ENCODE peak calls at places on chromosomes 3 and 15, in five cellular contexts. T, V, J, A and X are unnamed samples.

GRCh38 chr3:152556731-152557254 is 278.1 kb upstream of the P2RY1 start:
- DNase-seq in J (no peak), A (peak), V (no peak), T (no peak), X (no peak)

GRCh38 chr15:82297546-82297945 is 34.9 kb downstream of the SAXO2 start:
- DNase-seq in V (no peak), A (no peak), J (no peak), T (no peak), X (no peak)

GRCh38 chr3:110743202-110743601 is 328.4 kb upstream of the NECTIN3 start:
- DNase-seq in J (peak), V (no peak), T (no peak), A (peak), X (no peak)

GRCh38 chr3:194584866-194585265 is 48.4 kb downstream of the TMEM44 start:
- DNase-seq in V (no peak), T (no peak), J (no peak), A (no peak), X (no peak)

GRCh38 chr15:63530235-63530634 is 25.8 kb downstream of the USP3 start:
- DNase-seq in J (no peak), A (no peak), T (no peak), V (no peak), X (no peak)

GRCh38 chr3:8327739-8328138 is 173.9 kb upstream of the LMCD1 start:
- DNase-seq in J (no peak), T (no peak), A (no peak), V (no peak), X (no peak)

GRCh38 chr3:98657429-98657828 is 64.0 kb upstream of the CPOX start:
- DNase-seq in A (peak), T (no peak), J (peak), V (peak), X (peak)

GRCh38 chr3:56491566-56491965 is 23.3 kb upstream of the ERC2 start:
- DNase-seq in J (no peak), T (no peak), V (no peak), A (no peak), X (no peak)

GRCh38 chr3:16606398-16606797 is 1.2 kb upstream of the DAZL start:
- DNase-seq in T (no peak), V (no peak), J (no peak), A (peak), X (peak)

GRCh38 chr3:51710631-51711351 is 3.9 kb downstream of the GRM2 start:
- DNase-seq in J (peak), V (peak), T (no peak), A (no peak), X (peak)

GRCh38 chr3:44184319-44184953 is 57.2 kb upstream of the TOPAZ1 start:
- DNase-seq in J (peak), T (peak), V (no peak), A (peak), X (peak)

GRCh38 chr3:59266551-59266950 is 216.7 kb upstream of the CFAP20DC start:
- DNase-seq in J (no peak), V (no peak), A (no peak), T (no peak), X (no peak)

GRCh38 chr15:47586653-47587224 is 130.6 kb upstream of the SEMA6D start:
- DNase-seq in J (no peak), V (peak), T (no peak), A (peak), X (no peak)